ENCODE peak calls at places on chromosome 11, in four cellular contexts. One of them, this sample, is unnamed.

GRCh38 chr11:68168694-68169093 is 44.4 kb downstream of the KMT5B start:
- DNase-seq in HTR-8/SVneo: no peak
- DNase-seq in fibroblast of mammary gland: no peak
- DNase-seq in sciatic nerve: no peak
- DNase-seq in this sample: no peak

GRCh38 chr11:76672431-76673163 is 2.0 kb upstream of the LRRC32 start:
- DNase-seq in HTR-8/SVneo: no peak
- DNase-seq in fibroblast of mammary gland: no peak
- DNase-seq in sciatic nerve: peak; percentile 60
- DNase-seq in this sample: no peak

GRCh38 chr11:69638941-69639681 is 1.8 kb upstream of the CCND1 start:
- DNase-seq in HTR-8/SVneo: peak; percentile 95
- DNase-seq in fibroblast of mammary gland: peak; percentile 96
- DNase-seq in sciatic nerve: peak; percentile 93
- DNase-seq in this sample: peak; percentile 99

GRCh38 chr11:68610452-68611116 is 73.8 kb upstream of the GAL start:
- DNase-seq in HTR-8/SVneo: no peak
- DNase-seq in fibroblast of mammary gland: peak; percentile 22
- DNase-seq in sciatic nerve: no peak
- DNase-seq in this sample: peak; percentile 22

GRCh38 chr11:32821517-32821916 is 8.2 kb upstream of the PRRG4 start:
- DNase-seq in HTR-8/SVneo: no peak
- DNase-seq in fibroblast of mammary gland: peak; percentile 47
- DNase-seq in sciatic nerve: no peak
- DNase-seq in this sample: peak; percentile 81

GRCh38 chr11:65378928-65379638 is 3.4 kb downstream of the SLC25A45 start:
- DNase-seq in HTR-8/SVneo: no peak
- DNase-seq in fibroblast of mammary gland: no peak
- DNase-seq in sciatic nerve: no peak
- DNase-seq in this sample: no peak

GRCh38 chr11:96520939-96521338 is 131.1 kb downstream of the JRKL start:
- DNase-seq in HTR-8/SVneo: no peak
- DNase-seq in fibroblast of mammary gland: no peak
- DNase-seq in sciatic nerve: no peak
- DNase-seq in this sample: no peak

GRCh38 chr11:17171342-17171741 is 36.4 kb downstream of the PIK3C2A start:
- DNase-seq in HTR-8/SVneo: peak; percentile 31
- DNase-seq in fibroblast of mammary gland: peak; percentile 15
- DNase-seq in sciatic nerve: no peak
- DNase-seq in this sample: peak; percentile 73

GRCh38 chr11:47508595-47509555 is 44.1 kb downstream of the CELF1 start:
- DNase-seq in HTR-8/SVneo: no peak
- DNase-seq in fibroblast of mammary gland: no peak
- DNase-seq in sciatic nerve: no peak
- DNase-seq in this sample: no peak

GRCh38 chr11:6273188-6273587 is 13.6 kb downstream of the CCKBR start:
- DNase-seq in HTR-8/SVneo: no peak
- DNase-seq in fibroblast of mammary gland: no peak
- DNase-seq in sciatic nerve: no peak
- DNase-seq in this sample: no peak

GRCh38 chr11:75557649-75558494 is 4.2 kb upstream of the SERPINH1 start:
- DNase-seq in HTR-8/SVneo: peak; percentile 58
- DNase-seq in fibroblast of mammary gland: peak; percentile 92
- DNase-seq in sciatic nerve: peak; percentile 77
- DNase-seq in this sample: peak; percentile 84

GRCh38 chr11:122105009-122105828 is 10.8 kb downstream of the BLID start:
- DNase-seq in HTR-8/SVneo: no peak
- DNase-seq in fibroblast of mammary gland: no peak
- DNase-seq in sciatic nerve: no peak
- DNase-seq in this sample: peak; percentile 62

GRCh38 chr11:45209000-45209399 is 62.6 kb downstream of the PRDM11 start:
- DNase-seq in HTR-8/SVneo: no peak
- DNase-seq in fibroblast of mammary gland: no peak
- DNase-seq in sciatic nerve: no peak
- DNase-seq in this sample: no peak

GRCh38 chr11:117492578-117493251 is 165.1 kb downstream of the CEP164 start:
- DNase-seq in HTR-8/SVneo: no peak
- DNase-seq in fibroblast of mammary gland: no peak
- DNase-seq in sciatic nerve: no peak
- DNase-seq in this sample: no peak